ENCODE peak calls at places on chromosomes 1 and 21, in six cellular contexts. O is AG04450, N is esophagus squamous epithelium, S is spleen, X is stomach, L is aorta. A is an unnamed sample. For H3K27me3, the result is how much of the 10 kb centered on the place peaks cover.

GRCh38 chr1:169426174-169426716 is 1.0 kb downstream of the CCDC181 start:
- DNase-seq in O (no peak), N (no peak), S (no peak), X (no peak), L (no peak), A (no peak)

GRCh38 chr1:58568271-58568860 is 8.7 kb downstream of the TACSTD2 start:
- DNase-seq in O (no peak), N (no peak), S (no peak), X (no peak), L (no peak), A (no peak)

GRCh38 chr1:54017979-54018378 is at the start of gene LDLRAD1:
- DNase-seq in O (no peak), N (no peak), S (no peak), X (peak), L (no peak), A (no peak)

GRCh38 chr1:25573961-25574360 is 30.6 kb downstream of the LDLRAP1 start:
- DNase-seq in O (no peak), N (no peak), S (no peak), X (no peak), L (no peak), A (no peak)

GRCh38 chr1:176694713-176695112 is 231.7 kb downstream of the PAPPA2 start:
- DNase-seq in O (no peak), N (no peak), S (no peak), X (no peak), L (no peak), A (no peak)

GRCh38 chr1:221109930-221110329 is 230.7 kb downstream of the HLX start:
- DNase-seq in O (no peak), N (no peak), S (no peak), X (no peak), L (no peak), A (no peak)

GRCh38 chr1:203252678-203253077 is 23.2 kb upstream of the CHIT1 start:
- DNase-seq in O (no peak), N (no peak), S (no peak), X (no peak), L (no peak), A (no peak)

GRCh38 chr1:174584071-174584470 is 136.3 kb downstream of the GPR52 start:
- DNase-seq in O (no peak), N (no peak), S (no peak), X (no peak), L (no peak), A (no peak)

GRCh38 chr1:21324368-21325137 is 34.3 kb upstream of the ECE1 start:
- DNase-seq in O (no peak), N (no peak), S (peak), X (peak), L (peak), A (peak)

GRCh38 chr21:41210405-41211040 is 42.6 kb downstream of the BACE2 start:
- DNase-seq in O (no peak), N (no peak), S (no peak), X (no peak), L (no peak), A (no peak)

GRCh38 chr21:22223385-22223784 is 1225.2 kb downstream of the NCAM2 start:
- DNase-seq in O (no peak), N (no peak), S (no peak), X (no peak), L (no peak), A (no peak)

GRCh38 chr1:17011439-17012307 is at the start of gene ATP13A2:
- DNase-seq in O (no peak), N (no peak), S (peak), X (peak), L (peak), A (peak)

GRCh38 chr1:9814619-9815018 is 9.1 kb downstream of the CLSTN1 start:
- DNase-seq in O (no peak), N (no peak), S (no peak), X (no peak), L (no peak), A (no peak)

GRCh38 chr21:41668686-41669532 is 97.9 kb downstream of the RIPK4 start:
- DNase-seq in O (no peak), N (no peak), S (peak), X (no peak), L (no peak), A (no peak)

GRCh38 chr1:17527036-17527914 is 12.2 kb upstream of the ARHGEF10L start:
- DNase-seq in O (no peak), N (no peak), S (no peak), X (no peak), L (no peak), A (no peak)

GRCh38 chr1:151158751-151159251 is 2.4 kb downstream of the TNFAIP8L2 start:
- DNase-seq in O (no peak), N (no peak), S (peak), X (no peak), L (no peak), A (no peak)

GRCh38 chr1:157691285-157691920 is 9.2 kb downstream of the FCRL3 start:
- DNase-seq in O (no peak), N (no peak), S (no peak), X (no peak), L (no peak), A (no peak)

GRCh38 chr1:209199371-209199770 is 384.1 kb upstream of the CAMK1G start:
- DNase-seq in O (no peak), N (no peak), S (no peak), X (no peak), L (no peak), A (no peak)

GRCh38 chr1:84842748-84843231 is 50.2 kb downstream of the LPAR3 start:
- DNase-seq in O (no peak), N (no peak), S (no peak), X (no peak), L (no peak), A (no peak)

GRCh38 chr1:205076245-205076761 is 8.0 kb downstream of the TMEM81 start:
- DNase-seq in O (no peak), N (no peak), S (no peak), X (no peak), L (no peak), A (no peak)

GRCh38 chr21:29187939-29188338 is 57.5 kb downstream of the MAP3K7CL start:
- DNase-seq in O (peak), N (no peak), S (no peak), X (no peak), L (no peak), A (no peak)

GRCh38 chr1:21270086-21270689 is 20.1 kb downstream of the ECE1 start:
- DNase-seq in O (no peak), N (no peak), S (peak), X (peak), L (peak), A (peak)

GRCh38 chr1:178933709-178934573 is 63.1 kb upstream of the ANGPTL1 start:
- DNase-seq in O (no peak), N (no peak), S (no peak), X (no peak), L (no peak), A (no peak)

GRCh38 chr1:230277201-230277771 is 148.8 kb downstream of the PGBD5 start:
- DNase-seq in O (no peak), N (no peak), S (peak), X (peak), L (no peak), A (no peak)

GRCh38 chr1:43997295-43997694 is 5.9 kb downstream of the CCDC24 start:
- DNase-seq in O (no peak), N (no peak), S (no peak), X (no peak), L (no peak), A (no peak)

GRCh38 chr1:176206006-176206960 is 803 bp downstream of the COP1 start:
- DNase-seq in O (no peak), N (no peak), S (peak), X (peak), L (peak), A (peak)

GRCh38 chr1:151790940-151791651 is 796 bp upstream of the TDRKH start:
- DNase-seq in O (no peak), N (no peak), S (peak), X (no peak), L (no peak), A (no peak)

GRCh38 chr1:241475688-241476087 is 43.9 kb downstream of the FH start:
- DNase-seq in O (no peak), N (no peak), S (no peak), X (no peak), L (no peak), A (no peak)

GRCh38 chr1:178628637-178629548 is 96.2 kb upstream of the RALGPS2 start:
- DNase-seq in O (peak), N (no peak), S (no peak), X (no peak), L (no peak), A (no peak)

GRCh38 chr1:10628685-10629084 is 153.9 kb downstream of the PEX14 start:
- DNase-seq in O (no peak), N (no peak), S (no peak), X (peak), L (peak), A (no peak)

GRCh38 chr1:222634180-222635013 is 16.5 kb downstream of the MIA3 start:
- DNase-seq in O (peak), N (no peak), S (no peak), X (peak), L (no peak), A (peak)

GRCh38 chr1:228319352-228320088 is 87.1 kb downstream of the TRIM11 start:
- DNase-seq in O (no peak), N (no peak), S (no peak), X (no peak), L (no peak), A (no peak)

GRCh38 chr21:36388835-36389234 is 3.6 kb downstream of the CHAF1B start:
- DNase-seq in O (no peak), N (no peak), S (no peak), X (no peak), L (no peak), A (peak)

GRCh38 chr1:92653605-92654381 is 131.1 kb downstream of the EVI5 start:
- DNase-seq in O (no peak), N (no peak), S (no peak), X (no peak), L (no peak), A (no peak)

DNA sequence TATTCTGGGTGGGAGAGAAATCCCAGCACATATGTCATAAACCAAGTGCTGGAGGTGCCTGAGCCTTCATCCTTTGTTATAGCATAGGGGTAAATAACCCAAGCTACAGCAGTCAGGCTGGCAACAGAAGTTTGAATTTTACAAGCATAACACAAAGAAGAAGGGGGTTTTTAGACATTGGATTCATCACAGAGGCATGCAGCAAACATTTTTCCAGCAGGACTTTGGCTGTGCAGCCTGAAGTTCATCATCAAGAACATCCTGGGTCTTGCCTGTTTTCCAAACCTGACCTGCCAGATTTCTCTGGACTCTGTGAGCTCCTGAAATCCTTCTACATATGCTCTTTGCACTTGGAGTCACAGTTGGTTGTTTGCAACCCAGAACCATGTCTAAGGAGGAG is 16.2 kb downstream of the PTGER3 start:
- DNase-seq in O (no peak), N (no peak), S (no peak), X (no peak), L (no peak), A (no peak)
- H3K27me3 ChIP-seq in O (under half), N (under half), S (under half), X (under half), L (under half), A (under half)

GRCh38 chr21:26068776-26069175 is 101.8 kb downstream of the APP start:
- DNase-seq in O (no peak), N (no peak), S (no peak), X (no peak), L (no peak), A (no peak)

GRCh38 chr21:26067836-26068401 is 102.7 kb downstream of the APP start:
- DNase-seq in O (no peak), N (no peak), S (no peak), X (no peak), L (no peak), A (no peak)

GRCh38 chr21:26070121-26070520 is 100.4 kb downstream of the APP start:
- DNase-seq in O (no peak), N (no peak), S (no peak), X (no peak), L (no peak), A (no peak)

GRCh38 chr21:26072891-26073615 is 97.5 kb downstream of the APP start:
- DNase-seq in O (peak), N (no peak), S (no peak), X (no peak), L (no peak), A (no peak)

DNA sequence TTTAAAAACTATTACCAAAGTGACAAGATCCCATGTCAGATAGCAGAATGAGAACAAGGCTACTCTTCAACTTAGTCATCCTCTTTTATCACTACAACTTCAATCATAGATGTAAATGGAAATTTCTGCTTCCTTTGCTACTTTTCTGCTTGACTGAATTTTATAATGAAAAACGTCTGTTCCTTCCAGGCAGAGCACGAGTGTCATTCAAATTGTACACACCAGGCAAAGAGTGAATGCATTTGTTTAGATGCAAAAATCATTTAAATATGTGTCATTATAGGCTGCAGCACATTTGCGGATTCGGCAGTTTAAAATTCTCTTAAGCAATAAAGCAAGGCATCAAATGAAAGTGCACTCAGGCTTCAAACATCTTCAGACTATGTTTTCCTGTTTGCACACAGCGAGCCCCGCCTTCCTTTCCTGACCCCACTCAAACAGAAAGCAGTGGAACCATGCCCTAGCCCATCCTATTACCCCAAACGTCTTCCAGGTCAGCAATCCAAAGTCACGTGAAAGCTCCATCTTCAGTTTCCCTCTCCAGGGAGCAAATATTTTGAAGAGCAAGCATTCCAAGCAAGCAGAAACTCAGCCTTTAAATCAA is 99.6 kb downstream of the APP start:
- DNase-seq in O (no peak), N (no peak), S (no peak), X (no peak), L (no peak), A (peak)
- H3K4me3 ChIP-seq in O (no peak), N (no peak), S (peak), X (no peak), L (no peak), A (no peak)

GRCh38 chr1:14945132-14946010 is 208.2 kb upstream of the TMEM51 start:
- DNase-seq in O (peak), N (no peak), S (no peak), X (peak), L (peak), A (peak)
- H3K27ac ChIP-seq in O (peak), N (peak), S (peak), X (peak), L (peak), A (no peak)

GRCh38 chr1:116178837-116179236 is 67.6 kb downstream of the MAB21L3 start:
- DNase-seq in O (no peak), N (no peak), S (no peak), X (peak), L (no peak), A (no peak)

GRCh38 chr1:116176306-116176789 is 65.1 kb downstream of the MAB21L3 start:
- DNase-seq in O (no peak), N (no peak), S (no peak), X (no peak), L (no peak), A (no peak)

GRCh38 chr1:116177861-116178260 is 66.7 kb downstream of the MAB21L3 start:
- DNase-seq in O (no peak), N (no peak), S (no peak), X (no peak), L (no peak), A (no peak)

GRCh38 chr1:116172666-116173065 is 61.5 kb downstream of the MAB21L3 start:
- DNase-seq in O (no peak), N (no peak), S (no peak), X (no peak), L (no peak), A (no peak)

GRCh38 chr1:116175621-116176020 is 64.4 kb downstream of the MAB21L3 start:
- DNase-seq in O (no peak), N (no peak), S (no peak), X (no peak), L (no peak), A (no peak)
- H3K27me3 ChIP-seq in O (under half), N (under half), S (under half), X (under half), L (under half), A (under half)

DNA sequence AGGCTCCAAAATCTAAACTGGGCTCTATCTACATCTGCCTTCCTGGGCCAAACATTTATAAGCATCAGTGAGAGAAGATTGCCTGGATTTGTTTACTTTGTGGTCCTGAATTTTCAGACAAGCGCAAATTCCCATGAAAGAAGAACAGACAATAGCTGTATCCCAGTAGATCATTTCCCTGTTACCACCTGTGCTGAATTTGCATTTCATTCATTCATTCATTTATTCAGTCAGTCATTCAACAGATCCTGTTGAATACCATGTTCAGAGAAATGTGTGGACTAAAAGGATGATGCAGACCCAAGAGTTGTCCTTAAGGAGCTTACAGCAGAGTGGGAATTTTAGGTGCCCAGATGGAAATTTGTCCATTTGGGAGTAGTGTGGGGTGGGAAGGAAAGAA is 2.2 kb downstream of the PGM1 start:
- DNase-seq in O (no peak), N (no peak), S (no peak), X (no peak), L (no peak), A (no peak)
- H3K4me3 ChIP-seq in O (no peak), N (no peak), S (no peak), X (no peak), L (no peak), A (no peak)

GRCh38 chr1:214846276-214846675 is 236.3 kb upstream of the KCNK2 start:
- DNase-seq in O (no peak), N (no peak), S (no peak), X (no peak), L (no peak), A (no peak)

GRCh38 chr1:214840366-214840765 is 237.4 kb downstream of the CENPF start:
- DNase-seq in O (no peak), N (no peak), S (no peak), X (no peak), L (no peak), A (no peak)

GRCh38 chr1:214844319-214844718 is 238.2 kb upstream of the KCNK2 start:
- DNase-seq in O (no peak), N (no peak), S (no peak), X (no peak), L (no peak), A (no peak)

GRCh38 chr1:214843281-214843680 is 239.3 kb upstream of the KCNK2 start:
- DNase-seq in O (no peak), N (no peak), S (no peak), X (no peak), L (no peak), A (no peak)

GRCh38 chr1:214842856-214843255 is 239.7 kb upstream of the KCNK2 start:
- DNase-seq in O (no peak), N (no peak), S (no peak), X (no peak), L (no peak), A (no peak)
- H3K27ac ChIP-seq in O (no peak), N (no peak), S (no peak), X (no peak), L (no peak), A (no peak)

GRCh38 chr1:153261793-153262371 is 2.4 kb downstream of the LORICRIN start:
- DNase-seq in O (no peak), N (no peak), S (no peak), X (no peak), L (no peak), A (no peak)
- H3K27me3 ChIP-seq in O (under half), N (half or more), S (under half), X (under half), L (under half), A (under half)

GRCh38 chr1:31234309-31234708 is 5.4 kb downstream of the NKAIN1 start:
- DNase-seq in O (no peak), N (no peak), S (no peak), X (no peak), L (no peak), A (no peak)

GRCh38 chr1:31228986-31229385 is 10.7 kb downstream of the NKAIN1 start:
- DNase-seq in O (no peak), N (no peak), S (no peak), X (no peak), L (no peak), A (no peak)

GRCh38 chr1:31232689-31233088 is 7.0 kb downstream of the NKAIN1 start:
- DNase-seq in O (no peak), N (no peak), S (no peak), X (no peak), L (no peak), A (no peak)

GRCh38 chr1:31230378-31230777 is 9.3 kb downstream of the NKAIN1 start:
- DNase-seq in O (no peak), N (no peak), S (no peak), X (no peak), L (no peak), A (no peak)

DNA sequence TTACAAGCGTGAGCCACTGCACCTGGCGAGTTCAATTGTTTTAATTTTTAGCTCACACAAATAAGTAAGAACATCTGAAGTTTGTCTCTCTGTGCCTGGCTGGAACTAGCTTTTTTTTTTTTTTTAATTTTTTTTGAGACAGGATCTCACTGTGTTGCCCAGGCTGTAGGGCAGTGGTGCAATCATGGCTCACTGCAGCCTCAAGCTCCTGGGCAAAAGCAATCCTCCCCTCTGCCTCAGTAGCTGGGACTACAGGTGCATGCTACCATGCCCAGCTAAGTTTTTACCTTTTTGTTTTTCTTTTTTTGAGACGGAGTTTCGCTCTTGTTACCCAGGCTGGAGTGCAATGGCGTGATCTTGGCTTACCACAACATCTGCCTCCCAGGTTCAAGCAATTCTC is 7.9 kb downstream of the NKAIN1 start:
- DNase-seq in O (no peak), N (no peak), S (no peak), X (no peak), L (no peak), A (no peak)
- H3K4me3 ChIP-seq in O (no peak), N (no peak), S (no peak), X (no peak), L (no peak), A (no peak)